ENCODE peak calls at places on chromosomes 2 and 18, in four cellular contexts. J, Z, U and V are unnamed samples.

GRCh38 chr18:63078471-63078870 is 241.1 kb downstream of the BCL2 start:
- DNase-seq in J (no peak), Z (no peak), U (no peak), V (no peak)

GRCh38 chr18:73774836-73775509 is 372.7 kb downstream of the FBXO15 start:
- DNase-seq in J (no peak), Z (no peak), U (no peak), V (no peak)

GRCh38 chr2:160581035-160581434 is 87.4 kb upstream of the RBMS1 start:
- DNase-seq in J (no peak), Z (no peak), U (no peak), V (no peak)

GRCh38 chr2:52017836-52018235 is 985.9 kb upstream of the NRXN1 start:
- DNase-seq in J (no peak), Z (no peak), U (no peak), V (no peak)

GRCh38 chr2:10526281-10526680 is 78.2 kb upstream of the ODC1 start:
- DNase-seq in J (no peak), Z (peak), U (no peak), V (no peak)

GRCh38 chr2:758073-758820 is 81.0 kb upstream of the TMEM18 start:
- DNase-seq in J (no peak), Z (no peak), U (no peak), V (no peak)

GRCh38 chr2:186917866-186918265 is 68.9 kb upstream of the ZSWIM2 start:
- DNase-seq in J (no peak), Z (no peak), U (no peak), V (no peak)

GRCh38 chr18:11993264-11993916 is 12.1 kb downstream of the IMPA2 start:
- DNase-seq in J (no peak), Z (no peak), U (no peak), V (no peak)

GRCh38 chr2:39494784-39495251 is 57.7 kb upstream of the MAP4K3 start:
- DNase-seq in J (no peak), Z (no peak), U (peak), V (no peak)

GRCh38 chr2:30113617-30114293 is 33.1 kb upstream of the YPEL5 start:
- DNase-seq in J (no peak), Z (no peak), U (peak), V (no peak)

GRCh38 chr2:150474326-150475074 is 13.0 kb downstream of the RND3 start:
- DNase-seq in J (no peak), Z (no peak), U (peak), V (no peak)

GRCh38 chr2:2291500-2292260 is 39.4 kb downstream of the MYT1L start:
- DNase-seq in J (no peak), Z (no peak), U (no peak), V (no peak)

GRCh38 chr2:242054406-242054805 is 184.9 kb downstream of the RTP5 start:
- DNase-seq in J (no peak), Z (peak), U (no peak), V (no peak)

GRCh38 chr2:50956886-50957285 is 75.0 kb downstream of the NRXN1 start:
- DNase-seq in J (no peak), Z (no peak), U (no peak), V (no peak)

GRCh38 chr2:132979339-132980093 is 309.5 kb upstream of the LYPD1 start:
- DNase-seq in J (no peak), Z (no peak), U (no peak), V (no peak)

GRCh38 chr2:237471457-237472186 is 15.4 kb upstream of the MLPH start:
- DNase-seq in J (peak), Z (peak), U (peak), V (peak)

GRCh38 chr2:206379321-206379720 is 64.0 kb upstream of the ADAM23 start:
- DNase-seq in J (no peak), Z (no peak), U (peak), V (no peak)

GRCh38 chr2:232588680-232589585 is 38.4 kb downstream of the EIF4E2 start:
- DNase-seq in J (no peak), Z (peak), U (peak), V (no peak)

GRCh38 chr2:109644571-109645275 is 30.6 kb downstream of the SOWAHC start:
- DNase-seq in J (no peak), Z (no peak), U (no peak), V (peak)

GRCh38 chr18:79853303-79853992 is 55.7 kb downstream of the KCNG2 start:
- DNase-seq in J (no peak), Z (peak), U (no peak), V (peak)

GRCh38 chr2:45169339-45170190 is 160.3 kb upstream of the SIX2 start:
- DNase-seq in J (no peak), Z (peak), U (no peak), V (no peak)
- TF ChIP-seq CTCF in J (no peak), Z (no peak), U (no peak), V (no peak)

DNA sequence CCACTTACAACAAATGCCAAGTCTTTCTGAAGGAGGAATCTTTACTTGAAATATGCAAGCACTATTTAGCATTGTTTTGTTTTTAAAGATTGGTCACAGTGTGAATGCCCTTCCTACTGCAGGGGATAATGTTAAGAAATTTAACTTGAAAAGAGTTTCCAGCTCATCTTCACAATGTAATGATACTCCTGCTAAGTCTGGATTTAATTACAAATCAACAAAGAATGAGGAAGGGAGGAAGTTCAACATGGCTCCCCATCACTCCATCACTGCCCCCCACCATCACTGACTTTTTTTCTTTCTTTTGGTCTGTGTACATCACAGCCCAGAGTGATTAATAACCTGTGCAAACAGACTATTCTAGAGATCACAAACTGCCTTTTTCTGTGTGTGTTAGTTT is 48.0 kb downstream of the SATB2 start:
- DNase-seq in J (no peak), Z (no peak), U (no peak), V (no peak)
- H3K27ac ChIP-seq in J (no peak), Z (no peak), U (no peak), V (no peak)

DNA sequence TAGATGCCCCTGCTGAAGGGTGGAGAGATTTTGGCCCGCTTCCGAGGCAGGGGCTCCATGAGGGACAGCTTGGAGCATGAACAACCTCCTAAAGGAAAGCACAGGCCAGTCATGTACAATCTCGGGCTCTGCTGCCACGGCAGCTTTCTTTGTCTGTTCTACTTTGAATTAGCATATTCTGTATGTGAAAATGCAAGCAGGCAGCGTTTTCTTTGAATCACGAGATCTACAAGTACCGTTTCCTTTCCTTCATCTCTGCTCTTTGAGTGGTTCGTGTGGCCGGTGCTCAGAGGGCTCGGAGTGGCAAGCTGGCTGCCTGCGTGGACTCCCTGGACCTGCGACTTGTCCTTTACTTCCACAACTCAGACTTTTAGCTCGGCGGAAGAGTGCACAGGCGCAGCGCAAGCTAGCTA is 6.8 kb downstream of the TWIST2 start:
- DNase-seq in J (no peak), Z (no peak), U (no peak), V (no peak)
- H3K4me3 ChIP-seq in J (no peak), Z (no peak), U (peak), V (no peak)

GRCh38 chr2:83478037-83478436 is 981.0 kb downstream of the SUCLG1 start:
- DNase-seq in J (no peak), Z (no peak), U (no peak), V (no peak)
- TF ChIP-seq CTCF in J (no peak), Z (no peak), U (no peak), V (no peak)

GRCh38 chr2:7190587-7191320 is 273.5 kb downstream of the RNF144A start:
- DNase-seq in J (no peak), Z (no peak), U (no peak), V (no peak)
- H3K27ac ChIP-seq in J (no peak), Z (no peak), U (no peak), V (no peak)

GRCh38 chr2:236054125-236054524 is 114.1 kb downstream of the GBX2 start:
- DNase-seq in J (no peak), Z (no peak), U (no peak), V (no peak)

GRCh38 chr2:236061497-236061896 is 106.7 kb downstream of the GBX2 start:
- DNase-seq in J (no peak), Z (no peak), U (no peak), V (no peak)

GRCh38 chr2:236055471-236055870 is 112.7 kb downstream of the GBX2 start:
- DNase-seq in J (no peak), Z (no peak), U (no peak), V (no peak)

GRCh38 chr2:236054661-236055060 is 113.5 kb downstream of the GBX2 start:
- DNase-seq in J (no peak), Z (no peak), U (no peak), V (no peak)

GRCh38 chr2:236057375-236057774 is 110.8 kb downstream of the GBX2 start:
- DNase-seq in J (no peak), Z (no peak), U (no peak), V (no peak)
- H3K4me3 ChIP-seq in J (no peak), Z (no peak), U (no peak), V (no peak)

GRCh38 chr18:49725809-49726514 is 87.4 kb downstream of the ACAA2 start:
- DNase-seq in J (no peak), Z (no peak), U (peak), V (no peak)
- TF ChIP-seq CTCF in J (no peak), Z (no peak), U (peak), V (no peak)

GRCh38 chr2:29015701-29016470 is 34.8 kb downstream of the TOGARAM2 start:
- DNase-seq in J (no peak), Z (peak), U (no peak), V (no peak)

GRCh38 chr2:29013046-29013780 is 32.1 kb downstream of the TOGARAM2 start:
- DNase-seq in J (no peak), Z (no peak), U (peak), V (no peak)

GRCh38 chr2:29012211-29012681 is 31.1 kb downstream of the TOGARAM2 start:
- DNase-seq in J (peak), Z (no peak), U (peak), V (no peak)

GRCh38 chr2:29014811-29015414 is 33.8 kb downstream of the TOGARAM2 start:
- DNase-seq in J (peak), Z (no peak), U (peak), V (no peak)

GRCh38 chr2:29014331-29014730 is 33.2 kb downstream of the TOGARAM2 start:
- DNase-seq in J (no peak), Z (no peak), U (no peak), V (no peak)
- H3K27ac ChIP-seq in J (peak), Z (peak), U (no peak), V (no peak)

GRCh38 chr18:48928787-48929186 is 22.0 kb downstream of the SMAD7 start:
- DNase-seq in J (peak), Z (peak), U (peak), V (no peak)

GRCh38 chr18:48930926-48931325 is 19.8 kb downstream of the SMAD7 start:
- DNase-seq in J (no peak), Z (no peak), U (no peak), V (no peak)

GRCh38 chr18:48931680-48932461 is 18.9 kb downstream of the SMAD7 start:
- DNase-seq in J (no peak), Z (no peak), U (no peak), V (no peak)

GRCh38 chr18:48929212-48929612 is 21.6 kb downstream of the SMAD7 start:
- DNase-seq in J (no peak), Z (peak), U (no peak), V (no peak)

GRCh38 chr18:48929951-48930713 is 20.6 kb downstream of the SMAD7 start:
- DNase-seq in J (no peak), Z (peak), U (peak), V (peak)
- H3K4me3 ChIP-seq in J (no peak), Z (peak), U (no peak), V (peak)

DNA sequence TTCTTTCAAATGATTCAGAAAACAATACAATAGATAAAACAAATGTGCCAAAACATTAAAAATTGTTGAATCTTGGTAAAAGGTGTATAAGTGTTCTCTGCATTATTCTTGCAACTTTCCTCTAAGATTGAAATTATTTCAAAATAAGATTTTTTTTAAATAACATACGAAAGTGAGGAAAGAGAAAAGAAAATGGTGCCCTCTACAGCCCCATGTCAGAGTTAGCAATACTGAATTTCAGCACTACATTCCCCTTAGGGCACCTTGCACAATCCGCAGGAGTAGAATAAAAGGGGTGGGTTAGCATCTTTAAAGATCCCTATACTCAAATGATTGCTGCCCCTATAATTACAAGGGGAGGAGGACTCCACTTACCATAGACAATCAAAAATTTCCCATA is 433.7 kb downstream of the BCL11A start:
- DNase-seq in J (no peak), Z (no peak), U (no peak), V (no peak)
- TF ChIP-seq CTCF in J (no peak), Z (no peak), U (no peak), V (no peak)